ENCODE peak calls at places on chromosomes 11 and 22, in four cellular contexts. One of them, this sample, is unnamed.

GRCh38 chr11:4797212-4797611 is 7.0 kb downstream of the OR52R1 start:
- DNase-seq in kidney glomerular epithelial cell: no peak
- DNase-seq in NCI-H460: no peak
- DNase-seq in psoas muscle: no peak
- DNase-seq in this sample: no peak

GRCh38 chr11:120522736-120523135 is 11.2 kb downstream of the GRIK4 start:
- DNase-seq in kidney glomerular epithelial cell: no peak
- DNase-seq in NCI-H460: no peak
- DNase-seq in psoas muscle: no peak
- DNase-seq in this sample: no peak

GRCh38 chr11:36594316-36594989 is at the start of gene IFTAP:
- DNase-seq in kidney glomerular epithelial cell: peak
- DNase-seq in NCI-H460: peak
- DNase-seq in psoas muscle: peak
- DNase-seq in this sample: peak

GRCh38 chr11:121476379-121477032 is 23.7 kb upstream of the SORL1-AS1 start:
- DNase-seq in kidney glomerular epithelial cell: no peak
- DNase-seq in NCI-H460: no peak
- DNase-seq in psoas muscle: no peak
- DNase-seq in this sample: peak

GRCh38 chr11:62556872-62557631 is 10.4 kb upstream of the AHNAK start:
- DNase-seq in kidney glomerular epithelial cell: no peak
- DNase-seq in NCI-H460: no peak
- DNase-seq in psoas muscle: peak
- DNase-seq in this sample: peak

GRCh38 chr11:121063728-121064127 is 37.3 kb upstream of the TECTA start:
- DNase-seq in kidney glomerular epithelial cell: no peak
- DNase-seq in NCI-H460: no peak
- DNase-seq in psoas muscle: no peak
- DNase-seq in this sample: no peak

GRCh38 chr22:42834177-42834949 is 22.7 kb downstream of the ARFGAP3 start:
- DNase-seq in kidney glomerular epithelial cell: no peak
- DNase-seq in NCI-H460: no peak
- DNase-seq in psoas muscle: no peak
- DNase-seq in this sample: no peak

GRCh38 chr11:72639475-72640375 is 34.5 kb downstream of the PDE2A start:
- DNase-seq in kidney glomerular epithelial cell: no peak
- DNase-seq in NCI-H460: no peak
- DNase-seq in psoas muscle: peak
- DNase-seq in this sample: no peak

GRCh38 chr22:31124811-31125465 is 2.2 kb downstream of the INPP5J start:
- DNase-seq in kidney glomerular epithelial cell: no peak
- DNase-seq in NCI-H460: no peak
- DNase-seq in psoas muscle: peak
- DNase-seq in this sample: no peak